ENCODE peak calls at places on chromosomes 2 and 18, in nine cellular contexts. Z is AG04450, P is activated B cell treated with CpG ODN at 0.5 μM for 24 hours, M is choroid plexus epithelial cell, V is left ventricle myocardium inferior, J is fibroblast of lung, E is GM13976, D is PC-3, F is GM23338. C is an unnamed sample.

GRCh38 chr2:192146069-192147006 is 48.4 kb downstream of the TMEFF2 start:
- DNase-seq in F (no peak), V (no peak), P (no peak), M (peak; percentile 75), J (peak; percentile 88), Z (no peak), E (no peak), D (peak; percentile 46), C (no peak)

GRCh38 chr2:85162746-85163301 is 29.6 kb downstream of the TCF7L1 start:
- DNase-seq in P (no peak), Z (peak; percentile 39), D (no peak), J (peak; percentile 79), V (no peak), E (no peak), F (no peak), M (peak; percentile 86), C (no peak)

GRCh38 chr2:119929537-119929936 is 83.3 kb upstream of the EPB41L5 start:
- DNase-seq in P (no peak), M (peak; percentile 8), Z (no peak), E (no peak), V (no peak), D (no peak), J (no peak), F (no peak), C (no peak)

GRCh38 chr2:126769118-126769517 is 113.2 kb downstream of the GYPC start:
- DNase-seq in V (no peak), Z (no peak), F (no peak), P (no peak), M (no peak), J (no peak), D (no peak), E (no peak), C (no peak)

GRCh38 chr2:217070043-217070430 is 210.2 kb upstream of the TNP1 start:
- DNase-seq in D (no peak), Z (no peak), M (no peak), F (no peak), E (no peak), P (no peak), J (no peak), V (no peak), C (no peak)

GRCh38 chr2:223744580-223744979 is 92.8 kb downstream of the AP1S3 start:
- DNase-seq in M (peak; percentile 94), F (no peak), D (no peak), J (peak; percentile 83), P (no peak), Z (no peak), V (no peak), E (no peak), C (no peak)

GRCh38 chr2:71157124-71157802 is 26.8 kb downstream of the MPHOSPH10 start:
- DNase-seq in Z (no peak), J (peak; percentile 12), E (peak; percentile 73), D (peak; percentile 67), M (peak; percentile 45), F (peak; percentile 92), P (peak; percentile 41), V (peak; percentile 30), C (peak; percentile 68)

GRCh38 chr18:51227660-51228059 is 30.2 kb upstream of the MEX3C start:
- DNase-seq in F (no peak), D (no peak), J (no peak), E (no peak), Z (no peak), P (no peak), V (no peak), M (no peak), C (no peak)

GRCh38 chr2:112803691-112804521 is 19.6 kb upstream of the IL1A start:
- DNase-seq in P (no peak), M (peak; percentile 90), Z (peak; percentile 67), J (peak; percentile 77), F (no peak), V (no peak), D (peak; percentile 96), E (peak; percentile 32), C (peak; percentile 16)

GRCh38 chr2:226187126-226187525 is 612.5 kb downstream of the IRS1 start:
- DNase-seq in J (peak; percentile 63), E (no peak), F (no peak), V (no peak), P (no peak), M (no peak), D (no peak), Z (no peak), C (no peak)

GRCh38 chr2:66435549-66435875 is 587 bp downstream of the MEIS1 start:
- DNase-seq in P (no peak), M (peak; percentile 33), V (no peak), D (no peak), J (no peak), Z (no peak), F (no peak), E (no peak), C (no peak)

GRCh38 chr18:40159141-40160017 is 1795.7 kb upstream of the PIK3C3 start:
- DNase-seq in F (peak; percentile 71), M (peak; percentile 83), V (no peak), Z (no peak), D (peak; percentile 41), J (peak; percentile 33), P (no peak), E (no peak), C (no peak)

GRCh38 chr2:232951891-232952290 is 61.2 kb downstream of the NGEF start:
- DNase-seq in F (no peak), M (no peak), E (no peak), V (no peak), P (no peak), Z (no peak), D (peak; percentile 65), J (peak; percentile 30), C (no peak)

GRCh38 chr2:56184500-56184996 is 758 bp downstream of the CCDC85A start:
- DNase-seq in J (peak; percentile 34), M (peak; percentile 8), E (peak; percentile 37), D (peak; percentile 41), P (no peak), V (no peak), Z (no peak), F (peak; percentile 52), C (no peak)

GRCh38 chr2:240556553-240557100 is 1.2 kb downstream of the ANKMY1 start:
- DNase-seq in J (peak; percentile 39), F (peak; percentile 79), D (peak; percentile 36), Z (no peak), E (peak; percentile 73), V (no peak), P (no peak), M (peak; percentile 66), C (peak; percentile 73)

GRCh38 chr2:235669983-235670962 is 176.4 kb downstream of the AGAP1 start:
- DNase-seq in E (no peak), J (peak; percentile 81), V (peak; percentile 67), Z (peak; percentile 47), D (peak; percentile 64), P (no peak), F (peak; percentile 83), M (peak; percentile 87), C (peak; percentile 30)
- TF ChIP-seq CTCF in E (no peak), J (peak; percentile 68), V (peak; percentile 74), Z (peak; percentile 61), D (peak; percentile 37), P (no peak), F (peak; percentile 63), M (peak; percentile 55), C (no peak)

GRCh38 chr2:134181219-134181618 is 72.7 kb upstream of the MGAT5 start:
- DNase-seq in E (peak; percentile 44), P (no peak), M (no peak), F (no peak), J (no peak), Z (no peak), D (no peak), V (no peak), C (peak; percentile 57)
- TF ChIP-seq CTCF in E (no peak), P (no peak), M (no peak), F (no peak), J (no peak), Z (no peak), D (no peak), V (no peak), C (no peak)

DNA sequence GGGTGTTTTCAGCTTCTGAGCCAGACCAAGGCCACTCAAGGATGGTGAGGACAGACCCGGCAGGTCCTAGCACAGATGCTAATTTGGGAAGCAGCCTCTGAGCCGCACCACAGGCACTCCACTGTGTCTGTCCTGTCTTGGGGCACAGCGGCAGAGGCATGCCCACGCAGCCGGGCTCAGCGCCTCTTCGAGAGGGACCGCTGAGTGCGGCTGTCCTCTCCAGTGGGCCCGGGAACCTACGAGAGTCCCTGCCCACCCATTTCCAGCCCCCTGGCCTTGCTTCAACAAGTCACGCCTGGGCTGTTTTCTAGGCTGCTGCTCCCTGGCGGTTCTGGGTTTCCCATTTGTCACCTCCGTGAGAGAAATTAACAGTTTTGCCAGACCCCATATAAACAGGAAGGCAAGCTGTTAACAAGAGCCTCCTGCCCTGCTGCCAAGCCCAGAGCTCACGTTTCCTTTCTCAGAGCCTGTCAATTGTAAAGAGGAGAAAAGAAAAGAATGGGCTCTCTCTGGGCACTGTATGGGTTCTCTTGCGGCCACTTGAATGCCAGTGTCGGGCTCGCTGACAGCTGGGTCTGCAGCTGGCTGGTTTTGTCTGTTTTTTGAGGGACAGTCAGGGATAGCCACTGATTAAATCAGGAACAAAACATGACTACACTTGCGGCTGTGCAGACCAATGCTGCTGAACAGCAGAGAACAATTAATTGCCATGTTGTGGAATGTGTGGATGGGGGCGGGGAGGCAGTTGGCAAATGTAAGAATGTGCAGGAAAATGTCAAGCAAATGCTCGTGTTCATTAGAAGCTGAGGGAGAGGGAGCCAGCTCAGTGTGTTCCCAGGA is 30.6 kb downstream of the TMEM17 start:
- DNase-seq in F (peak; percentile 20), P (no peak), D (no peak), V (no peak), E (no peak), Z (no peak), J (peak; percentile 60), M (no peak), C (no peak)
- TF ChIP-seq CTCF in F (no peak), P (no peak), D (no peak), V (peak; percentile 13), E (no peak), Z (no peak), J (no peak), M (no peak), C (no peak)

GRCh38 chr2:143284087-143284675 is 155.0 kb downstream of the ARHGAP15 start:
- DNase-seq in P (no peak), Z (no peak), M (peak; percentile 75), V (no peak), D (peak; percentile 63), E (peak; percentile 6), J (peak; percentile 34), F (peak; percentile 78), C (peak; percentile 13)

GRCh38 chr2:143279672-143280071 is 150.5 kb downstream of the ARHGAP15 start:
- DNase-seq in F (no peak), P (no peak), Z (no peak), D (no peak), M (no peak), E (no peak), V (no peak), J (peak; percentile 1), C (no peak)

GRCh38 chr2:143280097-143280757 is 151.0 kb downstream of the ARHGAP15 start:
- DNase-seq in V (no peak), J (no peak), D (no peak), Z (no peak), P (no peak), F (no peak), M (no peak), E (no peak), C (no peak)

DNA sequence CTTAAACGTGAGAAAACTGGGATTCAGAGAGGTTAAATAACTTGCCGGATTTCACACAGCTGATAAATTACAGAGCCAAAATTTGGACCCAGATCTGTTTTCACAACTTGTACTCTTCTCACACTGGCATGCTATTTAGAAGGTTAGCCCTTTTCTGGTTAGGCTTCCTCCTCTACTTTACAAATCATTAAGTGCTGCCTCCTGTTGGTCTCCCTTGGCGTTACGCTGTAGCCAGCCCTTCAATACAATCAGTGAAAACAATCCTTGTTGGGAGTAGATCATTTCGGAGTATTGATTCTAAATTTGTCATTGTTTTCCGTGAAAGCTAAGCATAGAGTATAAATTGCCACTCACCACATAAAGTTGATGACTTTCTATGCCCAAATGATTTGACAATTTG is 153.5 kb downstream of the ARHGAP15 start:
- DNase-seq in M (no peak), P (no peak), D (peak; percentile 5), Z (no peak), V (no peak), F (peak; percentile 77), J (no peak), E (no peak), C (no peak)
- TF ChIP-seq CTCF in M (peak; percentile 47), P (no peak), D (peak; percentile 49), Z (peak; percentile 22), V (no peak), F (peak; percentile 74), J (peak; percentile 16), E (peak; percentile 25), C (peak; percentile 7)

C was measured in GM20000.